ENCODE peak calls at places on chromosomes 5 and 9, in six cellular contexts. K is AG08395, X is NCI-H2171 treated with DMSO at 0.1 percent for 48 hours, Q is GM23248, D is skeletal muscle cell, B is HEK293T. M is an unnamed sample.

GRCh38 chr5:126448720-126449119 is 25.5 kb downstream of the GRAMD2B start:
- DNase-seq in K (no peak), D (no peak), X (no peak), B (no peak), Q (no peak), M (no peak)

GRCh38 chr9:128731093-128731492 is 7.2 kb upstream of the ZDHHC12 start:
- DNase-seq in K (no peak), X (no peak), D (no peak), B (no peak), Q (no peak), M (no peak)

GRCh38 chr9:133171161-133171955 is 7.6 kb upstream of the GBGT1 start:
- DNase-seq in D (no peak), X (peak; percentile 35), B (no peak), K (no peak), Q (no peak), M (no peak)

GRCh38 chr5:133121080-133121479 is 69.3 kb downstream of the HSPA4 start:
- DNase-seq in B (no peak), X (no peak), D (no peak), K (no peak), Q (peak; percentile 14), M (no peak)

GRCh38 chr9:13817754-13818278 is 496.1 kb downstream of the NFIB start:
- DNase-seq in D (no peak), B (no peak), Q (no peak), K (no peak), X (no peak), M (no peak)

GRCh38 chr9:134294228-134295071 is 31.8 kb upstream of the RXRA start:
- DNase-seq in X (no peak), Q (peak; percentile 73), B (no peak), K (peak; percentile 81), D (no peak), M (no peak)

GRCh38 chr5:165196961-165197360 is 1691.5 kb downstream of the MAT2B start:
- DNase-seq in D (no peak), B (no peak), X (no peak), K (no peak), Q (no peak), M (no peak)

GRCh38 chr9:112012026-112012902 is 115.7 kb downstream of the UGCG start:
- DNase-seq in X (no peak), D (peak; percentile 89), Q (peak; percentile 95), K (peak; percentile 90), B (no peak), M (no peak)

GRCh38 chr5:36870399-36871040 is 6.0 kb upstream of the NIPBL start:
- DNase-seq in Q (peak; percentile 77), B (peak; percentile 38), X (peak; percentile 89), K (peak; percentile 52), D (no peak), M (no peak)

GRCh38 chr5:134526483-134527155 is 1.1 kb downstream of the JADE2 start:
- DNase-seq in Q (peak; percentile 88), D (no peak), X (peak; percentile 85), K (peak; percentile 69), B (peak; percentile 61), M (peak; percentile 39)

GRCh38 chr9:88732128-88732527 is 197.2 kb downstream of the NXNL2 start:
- DNase-seq in K (no peak), B (no peak), Q (peak; percentile 42), D (peak; percentile 98), X (no peak), M (no peak)

GRCh38 chr5:158881076-158881880 is 218.4 kb downstream of the EBF1 start:
- DNase-seq in X (peak; percentile 12), K (no peak), Q (no peak), D (no peak), B (no peak), M (no peak)

GRCh38 chr9:112971415-112971814 is 40.6 kb downstream of the ZNF883 start:
- DNase-seq in K (peak; percentile 24), B (peak; percentile 35), D (no peak), X (no peak), Q (peak; percentile 53), M (no peak)

GRCh38 chr9:27483576-27483975 is 40.5 kb upstream of the IFNK start:
- DNase-seq in Q (no peak), D (no peak), K (no peak), X (no peak), B (no peak), M (no peak)

GRCh38 chr9:97954550-97954989 is 16.6 kb upstream of the HEMGN start:
- DNase-seq in D (no peak), B (peak; percentile 72), X (peak; percentile 54), Q (peak; percentile 38), K (peak; percentile 18), M (peak; percentile 43)

GRCh38 chr9:6171667-6172066 is 43.9 kb upstream of the IL33 start:
- DNase-seq in B (no peak), X (no peak), D (no peak), K (no peak), Q (peak; percentile 12), M (no peak)

GRCh38 chr5:146533260-146533857 is 17.4 kb upstream of the GPR151 start:
- DNase-seq in B (peak; percentile 72), K (peak; percentile 65), Q (peak; percentile 74), D (peak; percentile 17), X (peak; percentile 60), M (peak; percentile 59)

GRCh38 chr9:117306032-117306431 is 108.8 kb downstream of the ASTN2 start:
- DNase-seq in Q (no peak), D (no peak), K (no peak), X (no peak), B (no peak), M (no peak)

GRCh38 chr5:134438268-134438622 is 26.6 kb upstream of the CDKN2AIPNL start:
- DNase-seq in D (peak; percentile 87), K (peak; percentile 57), B (no peak), Q (peak; percentile 91), X (no peak), M (no peak)

GRCh38 chr9:128992995-128993394 is 35.1 kb downstream of the SH3GLB2 start:
- DNase-seq in K (peak; percentile 20), X (peak; percentile 38), Q (peak; percentile 22), D (no peak), B (no peak), M (no peak)

GRCh38 chr9:3628239-3628638 is 102.4 kb upstream of the RFX3 start:
- DNase-seq in Q (no peak), D (peak; percentile 0), B (no peak), X (no peak), K (no peak), M (no peak)

GRCh38 chr9:84785766-84786547 is 116.4 kb downstream of the NTRK2 start:
- DNase-seq in X (no peak), K (no peak), Q (no peak), B (no peak), D (no peak), M (no peak)

GRCh38 chr9:4243113-4243512 is 56.8 kb downstream of the GLIS3 start:
- DNase-seq in B (no peak), Q (no peak), D (no peak), K (no peak), X (no peak), M (no peak)

GRCh38 chr5:95812100-95812472 is 10.4 kb downstream of the GLRX start:
- DNase-seq in D (no peak), K (no peak), B (no peak), X (no peak), Q (peak; percentile 18), M (no peak)

GRCh38 chr5:76590027-76590426 is 33.2 kb downstream of the F2RL2 start:
- DNase-seq in D (no peak), Q (no peak), K (no peak), X (no peak), B (no peak), M (no peak)

GRCh38 chr5:157710887-157711286 is 20.3 kb upstream of the THG1L start:
- DNase-seq in K (peak; percentile 69), X (no peak), B (no peak), D (peak; percentile 29), Q (peak; percentile 90), M (no peak)